ENCODE peak calls at places on chromosomes 1 and 21, in ten cellular contexts. S, A, M, X, R, Z, V, L, C and Q are unnamed samples.

GRCh38 chr1:99652881-99653281 is 7.0 kb downstream of the PALMD start:
- DNase-seq in S (no peak), A (no peak), M (no peak), X (no peak), R (no peak), Z (no peak), V (no peak), L (no peak), C (peak), Q (no peak)

GRCh38 chr21:41425954-41426655 is at the start of gene MX1:
- DNase-seq in S (no peak), A (peak), M (peak), X (no peak), R (peak), Z (peak), V (peak), L (peak), C (peak), Q (no peak)

GRCh38 chr1:243520831-243521230 is 265.0 kb downstream of the SDCCAG8 start:
- DNase-seq in S (no peak), A (no peak), M (no peak), X (no peak), R (no peak), Z (no peak), V (no peak), L (no peak), C (peak), Q (no peak)

GRCh38 chr1:94992161-94992560 is 65.3 kb upstream of the CNN3 start:
- DNase-seq in S (no peak), A (no peak), M (no peak), X (no peak), R (no peak), Z (no peak), V (no peak), L (no peak), C (peak), Q (no peak)

GRCh38 chr1:9326596-9326995 is 33.9 kb downstream of the SPSB1 start:
- DNase-seq in S (no peak), A (no peak), M (peak), X (peak), R (no peak), Z (peak), V (peak), L (no peak), C (no peak), Q (no peak)

GRCh38 chr1:20644416-20644815 is 11.2 kb downstream of the PINK1 start:
- DNase-seq in S (no peak), A (no peak), M (no peak), X (no peak), R (no peak), Z (no peak), V (no peak), L (no peak), C (no peak), Q (no peak)

GRCh38 chr1:241423541-241424479 is 66.8 kb upstream of the RGS7 start:
- DNase-seq in S (no peak), A (peak), M (no peak), X (peak), R (no peak), Z (no peak), V (peak), L (no peak), C (peak), Q (no peak)

GRCh38 chr1:63407002-63407401 is 39.6 kb downstream of the ALG6 start:
- DNase-seq in S (no peak), A (no peak), M (no peak), X (no peak), R (no peak), Z (no peak), V (no peak), L (no peak), C (no peak), Q (no peak)

GRCh38 chr1:33080373-33080772 is 580 bp upstream of the AZIN2 start:
- DNase-seq in S (no peak), A (no peak), M (no peak), X (no peak), R (no peak), Z (no peak), V (no peak), L (no peak), C (no peak), Q (no peak)

GRCh38 chr1:234676103-234676594 is 66.2 kb upstream of the IRF2BP2 start:
- DNase-seq in S (no peak), A (peak), M (peak), X (no peak), R (peak), Z (peak), V (peak), L (peak), C (peak), Q (no peak)